ENCODE peak calls at places on chromosomes 12 and 14, in seven cellular contexts. P, R, W, M, S, J and X are unnamed samples.

GRCh38 chr12:132921685-132922084 is 34.3 kb upstream of the CHFR start:
- DNase-seq in S (no peak), R (no peak), M (no peak), P (no peak), W (no peak), J (no peak), X (no peak)

GRCh38 chr12:56873382-56873781 is 60.8 kb downstream of the SDR9C7 start:
- DNase-seq in R (no peak), W (no peak), P (no peak), M (no peak), S (no peak), J (no peak), X (no peak)

GRCh38 chr14:93936245-93936644 is 9.1 kb downstream of the FAM181A start:
- DNase-seq in P (no peak), R (no peak), W (peak; percentile 66), S (peak; percentile 23), J (peak; percentile 45), M (no peak), X (peak; percentile 31)

GRCh38 chr12:65300679-65301349 is 22.3 kb downstream of the MSRB3 start:
- DNase-seq in J (peak; percentile 56), S (peak; percentile 29), M (peak; percentile 33), R (no peak), W (no peak), P (peak; percentile 36), X (peak; percentile 9)

GRCh38 chr14:36647827-36648753 is 13.6 kb upstream of the PAX9 start:
- DNase-seq in P (peak; percentile 14), J (peak; percentile 69), R (no peak), M (peak; percentile 30), S (peak; percentile 27), W (peak; percentile 49), X (no peak)

GRCh38 chr12:14561677-14562076 is 6.0 kb downstream of the PLBD1 start:
- DNase-seq in M (no peak), P (no peak), S (peak; percentile 77), R (no peak), J (no peak), W (no peak), X (no peak)

GRCh38 chr12:124460771-124461170 is 106.6 kb downstream of the NCOR2 start:
- DNase-seq in R (no peak), S (no peak), W (no peak), P (no peak), J (no peak), M (no peak), X (no peak)

GRCh38 chr12:117514016-117514415 is 152.6 kb upstream of the NOS1 start:
- DNase-seq in R (no peak), S (no peak), P (no peak), J (no peak), W (no peak), M (no peak), X (no peak)

GRCh38 chr12:31966558-31967205 is 7.5 kb downstream of the RESF1 start:
- DNase-seq in J (no peak), M (no peak), S (no peak), W (no peak), R (no peak), P (no peak), X (no peak)

GRCh38 chr12:4118017-4118510 is 155.5 kb upstream of the CCND2 start:
- DNase-seq in M (peak; percentile 64), J (no peak), W (no peak), S (peak; percentile 86), R (no peak), P (peak; percentile 49), X (no peak)

GRCh38 chr12:108311605-108312004 is 27.5 kb downstream of the CMKLR1 start:
- DNase-seq in M (no peak), W (no peak), P (no peak), S (no peak), J (no peak), R (no peak), X (no peak)

GRCh38 chr14:74867673-74868072 is 8.3 kb downstream of the PROX2 start:
- DNase-seq in P (peak; percentile 50), S (peak; percentile 38), W (no peak), M (peak; percentile 28), J (no peak), R (peak; percentile 17), X (no peak)

GRCh38 chr12:2345902-2346301 is 293.1 kb downstream of the CACNA1C start:
- DNase-seq in R (no peak), W (no peak), J (no peak), S (no peak), M (no peak), P (no peak), X (no peak)

GRCh38 chr12:51917041-51917590 is 9.8 kb downstream of the ACVRL1 start:
- DNase-seq in P (no peak), S (no peak), R (no peak), J (no peak), M (no peak), W (no peak), X (no peak)

GRCh38 chr14:93035917-93036651 is 79.6 kb downstream of the ITPK1 start:
- DNase-seq in R (no peak), W (no peak), P (peak; percentile 74), M (no peak), S (no peak), J (peak; percentile 61), X (no peak)

GRCh38 chr12:99824900-99825562 is 159.7 kb downstream of the ANKS1B start:
- DNase-seq in P (no peak), W (no peak), J (no peak), M (no peak), S (no peak), R (no peak), X (no peak)

GRCh38 chr12:7933255-7933726 is 2.7 kb downstream of the SLC2A3 start:
- DNase-seq in W (peak; percentile 94), R (peak; percentile 62), S (peak; percentile 65), M (peak; percentile 96), P (peak; percentile 97), J (peak; percentile 94), X (peak; percentile 93)

GRCh38 chr14:54786816-54787215 is 115.8 kb downstream of the GCH1 start:
- DNase-seq in W (no peak), R (no peak), S (no peak), P (no peak), M (no peak), J (no peak), X (no peak)

GRCh38 chr14:70907996-70908917 is 998 bp downstream of the PCNX1 start:
- DNase-seq in P (peak; percentile 70), J (peak; percentile 39), M (peak; percentile 69), R (no peak), S (peak; percentile 46), W (peak; percentile 16), X (no peak)

GRCh38 chr14:22987291-22987690 is 4.9 kb upstream of the AJUBA start:
- DNase-seq in W (no peak), R (no peak), J (no peak), S (no peak), M (no peak), P (no peak), X (no peak)
- H3K4me3 ChIP-seq in W (no peak overlapping the region), R (no peak overlapping the region), J (no peak overlapping the region), S (no peak overlapping the region), M (no peak overlapping the region), P (no peak overlapping the region), X (no peak overlapping the region)

GRCh38 chr14:90454041-90455000 is 57.5 kb downstream of the CALM1 start:
- DNase-seq in W (no peak), R (no peak), M (peak; percentile 62), P (peak; percentile 81), S (peak; percentile 93), J (peak; percentile 71), X (peak; percentile 18)
- H3K4me3 ChIP-seq in W (no peak overlapping the region), R (no peak overlapping the region), M (peak overlapping the region; percentile 9), P (peak overlapping the region; percentile 39), S (no peak overlapping the region), J (no peak overlapping the region), X (no peak overlapping the region)

DNA sequence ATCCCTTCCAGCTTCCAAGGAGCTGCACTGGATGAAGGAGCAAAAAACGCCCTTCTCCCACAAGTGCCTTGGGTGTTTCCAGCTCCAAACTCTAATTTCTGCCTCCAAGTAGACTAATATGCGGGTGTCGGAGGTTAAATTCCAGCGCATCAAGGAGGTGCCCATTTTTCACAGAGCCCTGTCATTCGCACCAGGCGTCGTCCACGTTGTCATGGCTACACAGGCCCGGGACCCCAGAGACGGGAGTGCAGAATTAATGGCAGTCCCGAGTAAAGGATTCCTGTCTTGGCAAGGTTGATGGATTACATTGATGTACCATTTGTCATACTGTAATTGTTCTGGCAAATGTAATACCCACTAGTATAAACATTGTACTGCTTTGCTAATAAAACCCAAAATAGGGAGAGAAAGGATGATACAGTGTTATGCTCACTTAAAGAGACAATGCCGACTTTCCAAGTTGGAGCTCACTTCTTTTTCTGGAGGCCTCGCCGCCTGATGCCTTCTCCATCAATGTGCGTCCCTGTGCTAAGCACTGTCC is 222.9 kb upstream of the MYL2 start:
- DNase-seq in R (no peak), W (no peak), S (no peak), J (no peak), M (no peak), P (no peak), X (no peak)
- H3K4me3 ChIP-seq in R (no peak overlapping the region), W (no peak overlapping the region), S (no peak overlapping the region), J (no peak overlapping the region), M (no peak overlapping the region), P (no peak overlapping the region), X (no peak overlapping the region)

DNA sequence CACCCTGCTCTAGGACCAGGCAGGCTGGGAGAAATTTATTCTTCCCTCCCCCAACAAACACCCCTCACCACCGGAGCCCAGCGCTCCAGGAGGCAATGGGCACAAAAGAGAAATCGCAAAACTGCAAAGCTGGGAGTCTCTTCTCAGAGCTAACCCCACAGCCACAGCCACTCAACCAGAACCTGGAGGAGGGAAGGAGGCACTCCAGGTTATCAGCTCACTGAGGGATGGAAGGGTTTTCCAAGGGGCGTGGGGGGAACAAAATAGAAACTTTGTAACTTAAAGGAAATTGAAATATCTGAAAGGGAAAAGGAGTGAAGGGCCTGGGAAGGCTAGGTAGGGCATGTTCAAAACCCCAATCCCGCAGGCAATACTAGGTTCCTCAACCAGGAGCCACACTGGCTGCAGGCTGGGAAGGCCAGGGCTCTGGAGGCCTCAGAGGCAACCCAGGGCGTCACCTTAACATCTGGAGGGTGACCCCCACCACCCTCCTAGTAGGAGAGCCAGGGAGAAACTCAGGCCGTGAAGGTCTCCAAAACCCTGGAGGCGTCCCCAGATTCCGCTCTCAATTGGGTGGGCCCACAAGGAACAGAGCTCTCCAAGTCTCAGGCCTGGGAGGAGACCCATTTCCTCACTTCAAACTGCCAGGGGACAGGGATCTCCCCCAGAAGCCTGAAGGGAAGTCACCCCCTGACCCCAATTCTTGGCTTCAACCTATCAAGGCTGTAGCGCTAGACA is 3.2 kb downstream of the KDM2B start:
- DNase-seq in M (no peak), R (no peak), P (no peak), J (no peak), S (no peak), W (no peak), X (no peak)
- H3K4me3 ChIP-seq in M (no peak overlapping the region), R (no peak overlapping the region), P (peak overlapping the region; percentile 58), J (no peak overlapping the region), S (no peak overlapping the region), W (peak overlapping the region; percentile 52), X (no peak overlapping the region)

GRCh38 chr12:121184984-121185894 is 24.7 kb upstream of the P2RX4 start:
- DNase-seq in J (no peak), R (no peak), W (no peak), M (no peak), P (no peak), S (no peak), X (no peak)

GRCh38 chr12:121181181-121181580 is 28.7 kb upstream of the P2RX4 start:
- DNase-seq in P (peak; percentile 69), R (no peak), W (no peak), M (peak; percentile 75), J (no peak), S (no peak), X (no peak)

GRCh38 chr12:121186826-121187225 is 23.1 kb upstream of the P2RX4 start:
- DNase-seq in P (no peak), M (no peak), J (no peak), R (no peak), W (no peak), S (no peak), X (no peak)

GRCh38 chr12:121184425-121184824 is 25.5 kb upstream of the P2RX4 start:
- DNase-seq in S (no peak), M (no peak), J (no peak), W (no peak), R (no peak), P (no peak), X (no peak)

GRCh38 chr12:121182222-121182896 is 27.6 kb upstream of the P2RX4 start:
- DNase-seq in M (no peak), W (no peak), P (no peak), S (no peak), R (no peak), J (no peak), X (no peak)
- H3K4me3 ChIP-seq in M (no peak overlapping the region), W (no peak overlapping the region), P (no peak overlapping the region), S (no peak overlapping the region), R (no peak overlapping the region), J (no peak overlapping the region), X (no peak overlapping the region)